ENCODE peak calls at places on chromosomes 6 and 20, in five cellular contexts. One of them, this sample, is unnamed.
A peak's percentile ranks its signal among the peaks of the same experiment; 100 is the strongest.

GRCh38 chr6:74969591-74970267 is 236.1 kb downstream of the COL12A1 start:
- DNase-seq in left ventricle myocardium inferior: no peak
- DNase-seq in NCI-H2081: no peak
- DNase-seq in neural crest cell: no peak
- DNase-seq in stimulated activated CD4-positive, alpha-beta T cell treated with anti-CD3 and anti-CD28 coated beads, TNF-alpha, amount 100 ng/mL, for 24 hours: no peak
- DNase-seq in this sample: no peak

GRCh38 chr20:23358923-23359572 is 2.9 kb upstream of the GZF1 start:
- DNase-seq in neural crest cell: no peak
- DNase-seq in left ventricle myocardium inferior: no peak
- DNase-seq in NCI-H2081: no peak
- DNase-seq in stimulated activated CD4-positive, alpha-beta T cell treated with anti-CD3 and anti-CD28 coated beads, TNF-alpha, amount 100 ng/mL, for 24 hours: no peak
- DNase-seq in this sample: no peak

GRCh38 chr6:37555040-37555781 is 55.5 kb upstream of the CCDC167 start:
- DNase-seq in NCI-H2081: no peak
- DNase-seq in stimulated activated CD4-positive, alpha-beta T cell treated with anti-CD3 and anti-CD28 coated beads, TNF-alpha, amount 100 ng/mL, for 24 hours: no peak
- DNase-seq in neural crest cell: no peak
- DNase-seq in left ventricle myocardium inferior: no peak
- DNase-seq in this sample: no peak

GRCh38 chr6:44264154-44265002 is 973 bp downstream of the NFKBIE start:
- DNase-seq in neural crest cell: no peak
- DNase-seq in left ventricle myocardium inferior: no peak
- DNase-seq in NCI-H2081: no peak
- DNase-seq in stimulated activated CD4-positive, alpha-beta T cell treated with anti-CD3 and anti-CD28 coated beads, TNF-alpha, amount 100 ng/mL, for 24 hours: no peak
- DNase-seq in this sample: no peak

GRCh38 chr6:79913369-79913768 is 34.0 kb downstream of the ELOVL4 start:
- DNase-seq in left ventricle myocardium inferior: no peak
- DNase-seq in NCI-H2081: peak; percentile 75
- DNase-seq in neural crest cell: no peak
- DNase-seq in stimulated activated CD4-positive, alpha-beta T cell treated with anti-CD3 and anti-CD28 coated beads, TNF-alpha, amount 100 ng/mL, for 24 hours: no peak
- DNase-seq in this sample: no peak

GRCh38 chr6:46078294-46078693 is 51.5 kb upstream of the ENPP4 start:
- DNase-seq in left ventricle myocardium inferior: no peak
- DNase-seq in neural crest cell: no peak
- DNase-seq in NCI-H2081: no peak
- DNase-seq in stimulated activated CD4-positive, alpha-beta T cell treated with anti-CD3 and anti-CD28 coated beads, TNF-alpha, amount 100 ng/mL, for 24 hours: no peak
- DNase-seq in this sample: no peak

GRCh38 chr20:51221791-51222408 is 199.0 kb upstream of the KCNG1 start:
- DNase-seq in stimulated activated CD4-positive, alpha-beta T cell treated with anti-CD3 and anti-CD28 coated beads, TNF-alpha, amount 100 ng/mL, for 24 hours: no peak
- DNase-seq in NCI-H2081: peak; percentile 34
- DNase-seq in neural crest cell: no peak
- DNase-seq in left ventricle myocardium inferior: no peak
- DNase-seq in this sample: no peak

GRCh38 chr6:168418631-168419250 is 22.2 kb upstream of the SMOC2 start:
- DNase-seq in stimulated activated CD4-positive, alpha-beta T cell treated with anti-CD3 and anti-CD28 coated beads, TNF-alpha, amount 100 ng/mL, for 24 hours: no peak
- DNase-seq in left ventricle myocardium inferior: no peak
- DNase-seq in neural crest cell: no peak
- DNase-seq in NCI-H2081: no peak
- DNase-seq in this sample: no peak

GRCh38 chr20:4326194-4327065 is 311.1 kb upstream of the RNF24 start:
- DNase-seq in left ventricle myocardium inferior: peak; percentile 20
- DNase-seq in stimulated activated CD4-positive, alpha-beta T cell treated with anti-CD3 and anti-CD28 coated beads, TNF-alpha, amount 100 ng/mL, for 24 hours: no peak
- DNase-seq in NCI-H2081: no peak
- DNase-seq in neural crest cell: no peak
- DNase-seq in this sample: no peak

GRCh38 chr6:163814494-163815364 is 400.2 kb downstream of the QKI start:
- DNase-seq in left ventricle myocardium inferior: no peak
- DNase-seq in NCI-H2081: no peak
- DNase-seq in neural crest cell: no peak
- DNase-seq in stimulated activated CD4-positive, alpha-beta T cell treated with anti-CD3 and anti-CD28 coated beads, TNF-alpha, amount 100 ng/mL, for 24 hours: no peak
- DNase-seq in this sample: no peak

GRCh38 chr6:90787411-90787810 is 200.5 kb upstream of the MAP3K7 start:
- DNase-seq in stimulated activated CD4-positive, alpha-beta T cell treated with anti-CD3 and anti-CD28 coated beads, TNF-alpha, amount 100 ng/mL, for 24 hours: no peak
- DNase-seq in NCI-H2081: no peak
- DNase-seq in left ventricle myocardium inferior: no peak
- DNase-seq in neural crest cell: no peak
- DNase-seq in this sample: no peak

GRCh38 chr20:61806995-61807394 is 258.7 kb downstream of the TAF4 start:
- DNase-seq in NCI-H2081: no peak
- DNase-seq in neural crest cell: no peak
- DNase-seq in stimulated activated CD4-positive, alpha-beta T cell treated with anti-CD3 and anti-CD28 coated beads, TNF-alpha, amount 100 ng/mL, for 24 hours: no peak
- DNase-seq in left ventricle myocardium inferior: peak; percentile 6
- DNase-seq in this sample: no peak

GRCh38 chr20:34974246-34974645 is 18.6 kb downstream of the MYH7B start:
- DNase-seq in NCI-H2081: no peak
- DNase-seq in neural crest cell: no peak
- DNase-seq in stimulated activated CD4-positive, alpha-beta T cell treated with anti-CD3 and anti-CD28 coated beads, TNF-alpha, amount 100 ng/mL, for 24 hours: no peak
- DNase-seq in left ventricle myocardium inferior: no peak
- DNase-seq in this sample: no peak

GRCh38 chr6:27861276-27861840 is 50.8 kb downstream of the OR2B2 start:
- DNase-seq in left ventricle myocardium inferior: no peak
- DNase-seq in stimulated activated CD4-positive, alpha-beta T cell treated with anti-CD3 and anti-CD28 coated beads, TNF-alpha, amount 100 ng/mL, for 24 hours: no peak
- DNase-seq in neural crest cell: no peak
- DNase-seq in NCI-H2081: no peak
- DNase-seq in this sample: no peak

GRCh38 chr6:98769546-98769945 is 64.8 kb upstream of the POU3F2 start:
- DNase-seq in stimulated activated CD4-positive, alpha-beta T cell treated with anti-CD3 and anti-CD28 coated beads, TNF-alpha, amount 100 ng/mL, for 24 hours: no peak
- DNase-seq in NCI-H2081: peak; percentile 33
- DNase-seq in left ventricle myocardium inferior: no peak
- DNase-seq in neural crest cell: no peak
- DNase-seq in this sample: no peak

GRCh38 chr6:43736211-43736786 is 33.7 kb upstream of the VEGFA start:
- DNase-seq in stimulated activated CD4-positive, alpha-beta T cell treated with anti-CD3 and anti-CD28 coated beads, TNF-alpha, amount 100 ng/mL, for 24 hours: no peak
- DNase-seq in left ventricle myocardium inferior: no peak
- DNase-seq in neural crest cell: no peak
- DNase-seq in NCI-H2081: no peak
- DNase-seq in this sample: no peak

GRCh38 chr20:21372016-21372415 is 25.3 kb downstream of the NKX2-4 start:
- DNase-seq in stimulated activated CD4-positive, alpha-beta T cell treated with anti-CD3 and anti-CD28 coated beads, TNF-alpha, amount 100 ng/mL, for 24 hours: no peak
- DNase-seq in left ventricle myocardium inferior: no peak
- DNase-seq in NCI-H2081: no peak
- DNase-seq in neural crest cell: no peak
- DNase-seq in this sample: no peak

GRCh38 chr6:7998103-7998725 is 66.0 kb downstream of the BLOC1S5 start:
- DNase-seq in neural crest cell: no peak
- DNase-seq in NCI-H2081: no peak
- DNase-seq in left ventricle myocardium inferior: no peak
- DNase-seq in stimulated activated CD4-positive, alpha-beta T cell treated with anti-CD3 and anti-CD28 coated beads, TNF-alpha, amount 100 ng/mL, for 24 hours: no peak
- DNase-seq in this sample: no peak

GRCh38 chr20:40991181-40991889 is 37.3 kb upstream of the TOP1 start:
- DNase-seq in NCI-H2081: no peak
- DNase-seq in left ventricle myocardium inferior: no peak
- DNase-seq in stimulated activated CD4-positive, alpha-beta T cell treated with anti-CD3 and anti-CD28 coated beads, TNF-alpha, amount 100 ng/mL, for 24 hours: no peak
- DNase-seq in neural crest cell: no peak
- DNase-seq in this sample: no peak

GRCh38 chr6:135162678-135163439 is 18.2 kb upstream of the MYB start:
- DNase-seq in NCI-H2081: peak; percentile 8
- DNase-seq in neural crest cell: peak; percentile 62
- DNase-seq in left ventricle myocardium inferior: no peak
- DNase-seq in stimulated activated CD4-positive, alpha-beta T cell treated with anti-CD3 and anti-CD28 coated beads, TNF-alpha, amount 100 ng/mL, for 24 hours: peak; percentile 31
- DNase-seq in this sample: no peak

GRCh38 chr6:90369024-90369519 is 72.4 kb upstream of the BACH2 start:
- DNase-seq in neural crest cell: no peak
- DNase-seq in left ventricle myocardium inferior: peak; percentile 33
- DNase-seq in stimulated activated CD4-positive, alpha-beta T cell treated with anti-CD3 and anti-CD28 coated beads, TNF-alpha, amount 100 ng/mL, for 24 hours: no peak
- DNase-seq in NCI-H2081: no peak
- DNase-seq in this sample: no peak

GRCh38 chr6:89121934-89122333 is 4.1 kb upstream of the SRSF12 start:
- DNase-seq in left ventricle myocardium inferior: no peak
- DNase-seq in stimulated activated CD4-positive, alpha-beta T cell treated with anti-CD3 and anti-CD28 coated beads, TNF-alpha, amount 100 ng/mL, for 24 hours: no peak
- DNase-seq in NCI-H2081: no peak
- DNase-seq in neural crest cell: no peak
- DNase-seq in this sample: no peak

GRCh38 chr20:49657118-49657901 is 56.4 kb downstream of the B4GALT5 start:
- DNase-seq in stimulated activated CD4-positive, alpha-beta T cell treated with anti-CD3 and anti-CD28 coated beads, TNF-alpha, amount 100 ng/mL, for 24 hours: no peak
- DNase-seq in left ventricle myocardium inferior: no peak
- DNase-seq in NCI-H2081: no peak
- DNase-seq in neural crest cell: no peak
- DNase-seq in this sample: no peak

GRCh38 chr6:15872252-15873103 is 209.7 kb upstream of the DTNBP1 start:
- DNase-seq in NCI-H2081: no peak
- DNase-seq in neural crest cell: no peak
- DNase-seq in left ventricle myocardium inferior: no peak
- DNase-seq in stimulated activated CD4-positive, alpha-beta T cell treated with anti-CD3 and anti-CD28 coated beads, TNF-alpha, amount 100 ng/mL, for 24 hours: no peak
- DNase-seq in this sample: no peak

GRCh38 chr6:82995066-82995465 is 70.6 kb downstream of the UBE3D start:
- DNase-seq in stimulated activated CD4-positive, alpha-beta T cell treated with anti-CD3 and anti-CD28 coated beads, TNF-alpha, amount 100 ng/mL, for 24 hours: no peak
- DNase-seq in left ventricle myocardium inferior: no peak
- DNase-seq in neural crest cell: no peak
- DNase-seq in NCI-H2081: no peak
- DNase-seq in this sample: no peak

GRCh38 chr6:12137480-12137879 is 125.4 kb downstream of the HIVEP1 start:
- DNase-seq in stimulated activated CD4-positive, alpha-beta T cell treated with anti-CD3 and anti-CD28 coated beads, TNF-alpha, amount 100 ng/mL, for 24 hours: no peak
- DNase-seq in neural crest cell: no peak
- DNase-seq in NCI-H2081: peak; percentile 8
- DNase-seq in left ventricle myocardium inferior: peak; percentile 22
- DNase-seq in this sample: no peak

GRCh38 chr6:120671519-120671918 is 662.8 kb downstream of the TBC1D32 start:
- DNase-seq in NCI-H2081: no peak
- DNase-seq in neural crest cell: no peak
- DNase-seq in stimulated activated CD4-positive, alpha-beta T cell treated with anti-CD3 and anti-CD28 coated beads, TNF-alpha, amount 100 ng/mL, for 24 hours: no peak
- DNase-seq in left ventricle myocardium inferior: no peak
- DNase-seq in this sample: no peak

GRCh38 chr6:38542031-38542430 is 97.7 kb downstream of the BTBD9 start:
- DNase-seq in stimulated activated CD4-positive, alpha-beta T cell treated with anti-CD3 and anti-CD28 coated beads, TNF-alpha, amount 100 ng/mL, for 24 hours: no peak
- DNase-seq in NCI-H2081: no peak
- DNase-seq in neural crest cell: no peak
- DNase-seq in left ventricle myocardium inferior: no peak
- DNase-seq in this sample: no peak

GRCh38 chr6:112745765-112746164 is 398.6 kb downstream of the RFPL4B start:
- DNase-seq in stimulated activated CD4-positive, alpha-beta T cell treated with anti-CD3 and anti-CD28 coated beads, TNF-alpha, amount 100 ng/mL, for 24 hours: no peak
- DNase-seq in NCI-H2081: no peak
- DNase-seq in left ventricle myocardium inferior: no peak
- DNase-seq in neural crest cell: no peak
- DNase-seq in this sample: no peak

GRCh38 chr20:57840504-57841296 is 130.9 kb upstream of the PMEPA1 start:
- DNase-seq in stimulated activated CD4-positive, alpha-beta T cell treated with anti-CD3 and anti-CD28 coated beads, TNF-alpha, amount 100 ng/mL, for 24 hours: no peak
- DNase-seq in left ventricle myocardium inferior: no peak
- DNase-seq in neural crest cell: no peak
- DNase-seq in NCI-H2081: no peak
- DNase-seq in this sample: no peak

GRCh38 chr6:150056156-150056555 is 12.8 kb downstream of the ULBP3 start:
- DNase-seq in NCI-H2081: no peak
- DNase-seq in stimulated activated CD4-positive, alpha-beta T cell treated with anti-CD3 and anti-CD28 coated beads, TNF-alpha, amount 100 ng/mL, for 24 hours: no peak
- DNase-seq in neural crest cell: no peak
- DNase-seq in left ventricle myocardium inferior: no peak
- DNase-seq in this sample: no peak

GRCh38 chr6:64281167-64281566 is 645.6 kb downstream of the PHF3 start:
- DNase-seq in neural crest cell: no peak
- DNase-seq in left ventricle myocardium inferior: no peak
- DNase-seq in stimulated activated CD4-positive, alpha-beta T cell treated with anti-CD3 and anti-CD28 coated beads, TNF-alpha, amount 100 ng/mL, for 24 hours: no peak
- DNase-seq in NCI-H2081: no peak
- DNase-seq in this sample: no peak

GRCh38 chr20:33277471-33278441 is 5.3 kb upstream of the BPIFB1 start:
- DNase-seq in NCI-H2081: no peak
- DNase-seq in left ventricle myocardium inferior: no peak
- DNase-seq in neural crest cell: no peak
- DNase-seq in stimulated activated CD4-positive, alpha-beta T cell treated with anti-CD3 and anti-CD28 coated beads, TNF-alpha, amount 100 ng/mL, for 24 hours: no peak
- DNase-seq in this sample: no peak